ENCODE peak calls at places on chromosomes 6 and 20, in five cellular contexts. M, V, T, Z and J are unnamed samples.

GRCh38 chr6:36413489-36414153 is 26.2 kb upstream of the ETV7 start:
- DNase-seq in M (no peak), T (no peak), Z (no peak), V (no peak), J (no peak)

GRCh38 chr20:24116611-24117010 is 128.0 kb upstream of the GGTLC1 start:
- DNase-seq in V (no peak), T (no peak), Z (no peak), M (no peak), J (no peak)

GRCh38 chr6:6384520-6384919 is 64.1 kb upstream of the F13A1 start:
- DNase-seq in V (no peak), Z (no peak), T (no peak), M (no peak), J (no peak)

GRCh38 chr6:81265106-81265505 is 487.4 kb downstream of the TENT5A start:
- DNase-seq in T (no peak), M (peak; percentile 2), Z (peak; percentile 7), V (peak; percentile 19), J (no peak)

GRCh38 chr20:1467355-1468116 is 887 bp upstream of the NSFL1C start:
- DNase-seq in Z (peak; percentile 68), M (no peak), V (no peak), T (peak; percentile 67), J (peak; percentile 48)

GRCh38 chr20:58308290-58308679 is 1.2 kb upstream of the RAB22A start:
- DNase-seq in T (no peak), Z (no peak), V (no peak), M (no peak), J (no peak)

GRCh38 chr6:20302702-20303251 is 90.5 kb upstream of the MBOAT1 start:
- DNase-seq in V (peak; percentile 57), T (peak; percentile 58), Z (no peak), M (no peak), J (no peak)

GRCh38 chr6:163345931-163346330 is 68.6 kb upstream of the QKI start:
- DNase-seq in V (no peak), M (no peak), T (no peak), Z (no peak), J (no peak)

GRCh38 chr6:160240691-160241084 is 17.9 kb downstream of the SLC22A2 start:
- DNase-seq in M (no peak), T (no peak), Z (no peak), V (no peak), J (no peak)

GRCh38 chr6:22145823-22146379 is 150.9 kb downstream of the PRL start:
- DNase-seq in M (peak; percentile 13), T (no peak), V (peak; percentile 78), Z (no peak), J (no peak)

GRCh38 chr6:8059129-8059528 is 5.1 kb downstream of the BLOC1S5 start:
- DNase-seq in V (peak; percentile 63), T (no peak), M (peak; percentile 25), Z (no peak), J (no peak)

GRCh38 chr20:54345301-54345724 is 130.1 kb upstream of the DOK5 start:
- DNase-seq in Z (no peak), V (peak; percentile 87), T (no peak), M (peak; percentile 50), J (no peak)

GRCh38 chr20:13736792-13737191 is 47.9 kb downstream of the ESF1 start:
- DNase-seq in V (peak; percentile 81), T (no peak), M (no peak), Z (no peak), J (no peak)

GRCh38 chr20:51554538-51555165 is 12.1 kb upstream of the NFATC2 start:
- DNase-seq in T (no peak), M (no peak), V (peak; percentile 78), Z (no peak), J (no peak)

GRCh38 chr6:85089255-85089654 is 324.9 kb upstream of the TBX18 start:
- DNase-seq in Z (no peak), V (no peak), T (no peak), M (no peak), J (no peak)

GRCh38 chr6:108167449-108167903 is 1.7 kb downstream of the NR2E1 start:
- DNase-seq in M (no peak), T (no peak), V (no peak), Z (no peak), J (no peak)

GRCh38 chr6:158686791-158687381 is 37.0 kb downstream of the SYTL3 start:
- DNase-seq in Z (no peak), T (no peak), M (no peak), V (no peak), J (no peak)

GRCh38 chr6:44464527-44465310 is 77.2 kb downstream of the CDC5L start:
- DNase-seq in T (no peak), M (no peak), V (peak; percentile 22), Z (peak; percentile 51), J (no peak)

GRCh38 chr6:6952484-6952883 is 155.3 kb upstream of the RREB1 start:
- DNase-seq in M (no peak), V (no peak), T (no peak), Z (no peak), J (no peak)

GRCh38 chr20:63749597-63750508 is 10.3 kb downstream of the SLC2A4RG start:
- DNase-seq in V (no peak), T (no peak), M (no peak), Z (no peak), J (no peak)

GRCh38 chr20:40497781-40498691 is 191.0 kb downstream of the MAFB start:
- DNase-seq in T (no peak), V (no peak), M (no peak), Z (no peak), J (no peak)
- TF ChIP-seq MAFK in T (peak; percentile 72), V (no peak), M (no peak), Z (no peak), J (no peak)

GRCh38 chr6:106475280-106475679 is 114.8 kb downstream of the CRYBG1 start:
- DNase-seq in T (no peak), M (no peak), Z (no peak), V (no peak), J (no peak)
- TF ChIP-seq MAFK in T (no peak), M (no peak), Z (no peak), V (no peak), J (no peak)

DNA sequence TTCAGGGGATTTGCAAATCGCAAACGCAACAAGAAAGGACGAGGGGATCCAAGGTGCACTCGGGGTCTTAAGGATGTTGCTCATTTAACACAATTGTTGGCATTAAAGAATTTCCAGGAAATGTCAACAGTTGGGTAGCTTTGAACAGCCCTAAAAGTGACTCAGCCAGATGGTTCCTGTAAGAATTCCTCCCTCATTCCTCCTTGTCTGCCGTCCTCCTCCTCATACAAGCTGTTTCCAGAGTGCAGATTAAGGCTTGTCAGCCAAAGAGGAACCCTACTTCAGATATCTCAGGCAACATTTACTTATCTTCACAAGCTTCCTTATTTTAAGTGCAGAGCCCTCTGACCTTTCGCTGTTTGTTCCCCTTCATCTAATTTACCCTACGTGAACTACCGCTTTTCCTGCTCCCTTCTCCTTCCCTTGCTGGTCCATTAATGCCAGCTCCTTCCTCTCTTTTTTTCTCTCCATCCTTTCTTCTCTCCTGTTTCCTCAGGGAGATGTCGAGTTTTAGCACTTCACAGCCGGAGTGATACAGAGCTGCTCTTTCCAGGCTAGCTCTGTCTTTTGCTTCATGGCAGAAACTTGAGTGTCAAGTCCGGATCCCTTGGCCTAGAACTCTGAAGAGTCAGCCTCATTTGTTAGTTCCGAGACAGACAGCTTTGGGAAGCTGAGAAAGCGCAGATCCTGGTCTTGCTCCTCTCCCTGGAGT is 26.1 kb upstream of the TBC1D7 start:
- DNase-seq in Z (no peak), V (peak; percentile 81), T (peak; percentile 54), M (no peak), J (no peak)
- TF ChIP-seq MAFK in Z (no peak), V (no peak), T (peak; percentile 46), M (no peak), J (no peak)

GRCh38 chr6:105952326-105952725 is 133.8 kb upstream of the PRDM1 start:
- DNase-seq in Z (no peak), T (no peak), V (no peak), M (no peak), J (no peak)

GRCh38 chr6:105949939-105950582 is 136.1 kb upstream of the PRDM1 start:
- DNase-seq in V (no peak), T (no peak), M (no peak), Z (no peak), J (no peak)

GRCh38 chr6:105952762-105953700 is 133.1 kb upstream of the PRDM1 start:
- DNase-seq in Z (no peak), M (no peak), V (no peak), T (no peak), J (no peak)

GRCh38 chr6:105954148-105954547 is 132.0 kb upstream of the PRDM1 start:
- DNase-seq in Z (no peak), V (no peak), T (no peak), M (no peak), J (no peak)

GRCh38 chr6:105951322-105951721 is 134.8 kb upstream of the PRDM1 start:
- DNase-seq in M (no peak), V (no peak), T (no peak), Z (no peak), J (no peak)
- TF ChIP-seq MAFK in M (no peak), V (no peak), T (no peak), Z (no peak), J (no peak)

DNA sequence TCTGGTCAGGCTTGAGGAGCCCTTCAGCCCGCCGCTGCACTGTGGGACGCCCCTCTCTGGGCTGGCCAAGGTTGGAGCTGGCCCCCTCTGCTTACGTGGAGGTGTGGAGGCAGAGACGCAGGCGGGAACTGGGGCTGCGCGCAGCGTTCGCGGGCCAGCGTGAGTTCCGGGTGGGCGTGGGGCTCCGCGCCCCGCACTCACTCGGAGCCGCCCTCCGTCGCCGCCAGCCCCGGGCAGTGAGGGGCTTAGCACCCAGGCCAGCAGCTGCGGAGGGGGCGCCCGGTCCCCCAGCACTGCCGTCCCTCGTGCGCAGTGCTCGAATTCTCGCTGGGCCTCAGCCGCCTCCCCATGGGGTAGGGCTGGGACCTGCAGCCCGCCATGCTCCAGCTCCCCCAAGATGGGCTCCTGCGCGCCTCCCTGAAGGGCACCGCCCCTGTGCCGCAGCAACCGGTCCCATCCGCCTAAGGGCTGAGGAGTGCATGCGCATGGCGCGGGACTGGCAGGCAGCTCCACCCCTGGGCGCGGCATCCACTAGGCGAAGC is 695.9 kb downstream of the EPHA7 start:
- DNase-seq in M (no peak), V (no peak), Z (no peak), T (no peak), J (no peak)
- TF ChIP-seq MAFK in M (no peak), V (no peak), Z (no peak), T (no peak), J (no peak)

GRCh38 chr20:31617432-31618104 is 12.5 kb downstream of the ID1 start:
- DNase-seq in V (no peak), Z (no peak), M (no peak), T (no peak), J (no peak)
- TF ChIP-seq MAFK in V (no peak), Z (no peak), M (no peak), T (no peak), J (no peak)